ENCODE peak calls at places on chromosomes 7 and 10, in nine cellular contexts. N, S, C, W, R, P, A, I and Q are unnamed samples.

GRCh38 chr7:158856883-158857668 is 718 bp downstream of the DYNC2I1 start:
- DNase-seq in C (no peak), N (no peak), S (no peak), W (no peak), R (no peak), P (no peak), A (no peak), I (no peak), Q (peak; percentile 22)

GRCh38 chr7:18393465-18394118 is 102.0 kb upstream of the HDAC9 start:
- DNase-seq in A (peak; percentile 82), I (no peak), R (no peak), N (peak; percentile 72), W (no peak), P (no peak), C (peak; percentile 17), S (peak; percentile 80), Q (no peak)

GRCh38 chr10:122128357-122128756 is 139.4 kb downstream of the TACC2 start:
- DNase-seq in S (no peak), N (no peak), P (peak; percentile 37), A (no peak), R (peak; percentile 86), C (no peak), I (no peak), W (no peak), Q (no peak)

GRCh38 chr7:15130666-15131541 is 228.4 kb upstream of the DGKB start:
- DNase-seq in S (no peak), R (no peak), N (no peak), P (peak; percentile 84), C (no peak), I (no peak), W (peak; percentile 6), A (peak; percentile 63), Q (no peak)

GRCh38 chr10:33136781-33137180 is 178.8 kb upstream of the ITGB1 start:
- DNase-seq in I (no peak), C (no peak), N (no peak), R (no peak), S (no peak), A (no peak), P (no peak), W (no peak), Q (peak; percentile 23)

GRCh38 chr7:105990141-105990540 is 27.1 kb downstream of the CDHR3 start:
- DNase-seq in R (no peak), W (no peak), S (no peak), I (no peak), N (no peak), P (no peak), C (no peak), A (no peak), Q (no peak)

GRCh38 chr7:82534687-82535086 is 91.1 kb upstream of the CACNA2D1 start:
- DNase-seq in W (no peak), P (peak; percentile 59), S (no peak), A (no peak), R (no peak), I (no peak), N (no peak), C (no peak), Q (no peak)

GRCh38 chr7:7956531-7957221 is 11.9 kb upstream of the GLCCI1 start:
- DNase-seq in C (peak; percentile 8), N (no peak), R (no peak), I (no peak), W (no peak), S (peak; percentile 56), P (peak; percentile 62), A (no peak), Q (no peak)

GRCh38 chr7:98293265-98293664 is 11.8 kb downstream of the BRI3 start:
- DNase-seq in C (no peak), P (no peak), I (no peak), S (no peak), A (no peak), W (no peak), N (no peak), R (no peak), Q (no peak)

GRCh38 chr10:110530131-110530831 is 32.6 kb downstream of the DUSP5 start:
- DNase-seq in W (no peak), P (peak; percentile 65), C (no peak), A (peak; percentile 42), I (no peak), N (no peak), R (peak; percentile 70), S (peak; percentile 36), Q (peak; percentile 85)

GRCh38 chr10:86964061-86964846 is 4.0 kb upstream of the ADIRF start:
- DNase-seq in I (no peak), S (no peak), P (no peak), W (no peak), A (no peak), R (peak; percentile 77), N (no peak), C (no peak), Q (no peak)

GRCh38 chr7:85054306-85054705 is 132.6 kb downstream of the SEMA3D start:
- DNase-seq in A (no peak), I (no peak), C (no peak), P (no peak), W (no peak), R (no peak), N (no peak), S (no peak), Q (no peak)

GRCh38 chr7:80060218-80060806 is 74.3 kb upstream of the GNAI1 start:
- DNase-seq in P (peak; percentile 82), N (peak; percentile 41), S (peak; percentile 20), W (peak; percentile 37), R (no peak), I (peak; percentile 32), A (peak; percentile 39), C (peak; percentile 64), Q (peak; percentile 13)

GRCh38 chr7:109616551-109617069 is 1046.9 kb downstream of the DNAJB9 start:
- DNase-seq in I (no peak), S (no peak), C (no peak), R (no peak), W (no peak), A (no peak), P (no peak), N (no peak), Q (no peak)

GRCh38 chr7:137801003-137801402 is 45.8 kb downstream of the DGKI start:
- DNase-seq in I (no peak), N (no peak), S (no peak), W (no peak), A (no peak), P (peak; percentile 27), R (no peak), C (no peak), Q (no peak)

GRCh38 chr7:40706829-40707228 is 572.0 kb downstream of the SUGCT start:
- DNase-seq in P (no peak), S (no peak), W (no peak), R (no peak), A (no peak), C (no peak), N (no peak), I (no peak), Q (no peak)

GRCh38 chr10:80260295-80261243 is 28.9 kb downstream of the MAT1A start:
- DNase-seq in A (peak; percentile 28), S (peak; percentile 16), W (no peak), R (no peak), P (peak; percentile 18), I (peak; percentile 16), N (no peak), C (no peak), Q (no peak)

GRCh38 chr10:37225163-37225562 is 99.8 kb downstream of the ANKRD30A start:
- DNase-seq in I (no peak), N (no peak), S (no peak), W (no peak), C (no peak), A (no peak), R (no peak), P (no peak), Q (no peak)

GRCh38 chr10:26436848-26437247 is 1.3 kb upstream of the APBB1IP start:
- DNase-seq in P (no peak), R (no peak), I (no peak), S (no peak), A (no peak), W (no peak), N (no peak), C (no peak), Q (no peak)

GRCh38 chr7:139118803-139119485 is 9.4 kb upstream of the ZC3HAV1 start:
- DNase-seq in W (no peak), R (no peak), I (peak; percentile 20), A (no peak), C (no peak), N (no peak), P (peak; percentile 14), S (peak; percentile 46), Q (no peak)

GRCh38 chr10:113921571-113922370 is 67.3 kb downstream of the NHLRC2 start:
- DNase-seq in C (no peak), I (no peak), W (no peak), A (no peak), R (no peak), P (no peak), S (no peak), N (no peak), Q (no peak)